ENCODE peak calls at places on chromosomes 16 and 17, in eight cellular contexts. One of them, this sample, is unnamed.

GRCh38 chr16:11175106-11175795 is 80.8 kb downstream of the SOCS1 start:
- DNase-seq in heart right ventricle: no peak
- DNase-seq in SK-N-SH: no peak
- DNase-seq in BE2C: no peak
- DNase-seq in left ventricle myocardium inferior: no peak
- DNase-seq in NB4: no peak
- DNase-seq in AG10803: no peak
- DNase-seq in upper lobe of right lung: no peak
- DNase-seq in this sample: no peak

GRCh38 chr17:15279011-15279477 is 13.9 kb upstream of the PMP22 start:
- DNase-seq in upper lobe of right lung: no peak
- DNase-seq in NB4: no peak
- DNase-seq in left ventricle myocardium inferior: no peak
- DNase-seq in BE2C: no peak
- DNase-seq in SK-N-SH: no peak
- DNase-seq in heart right ventricle: no peak
- DNase-seq in AG10803: peak; percentile 89
- DNase-seq in this sample: no peak

GRCh38 chr16:8921626-8921984 is 39.5 kb downstream of the LITAFD start:
- DNase-seq in BE2C: no peak
- DNase-seq in heart right ventricle: no peak
- DNase-seq in NB4: no peak
- DNase-seq in upper lobe of right lung: no peak
- DNase-seq in SK-N-SH: no peak
- DNase-seq in left ventricle myocardium inferior: no peak
- DNase-seq in AG10803: no peak
- DNase-seq in this sample: no peak

GRCh38 chr17:80160536-80160935 is 9.3 kb upstream of the CARD14 start:
- DNase-seq in heart right ventricle: no peak
- DNase-seq in NB4: peak; percentile 27
- DNase-seq in left ventricle myocardium inferior: no peak
- DNase-seq in upper lobe of right lung: no peak
- DNase-seq in BE2C: no peak
- DNase-seq in SK-N-SH: peak; percentile 52
- DNase-seq in AG10803: no peak
- DNase-seq in this sample: no peak

GRCh38 chr16:17204248-17205043 is 266.3 kb downstream of the XYLT1 start:
- DNase-seq in left ventricle myocardium inferior: no peak
- DNase-seq in NB4: no peak
- DNase-seq in SK-N-SH: no peak
- DNase-seq in BE2C: no peak
- DNase-seq in upper lobe of right lung: no peak
- DNase-seq in AG10803: no peak
- DNase-seq in heart right ventricle: no peak
- DNase-seq in this sample: no peak

GRCh38 chr16:66832661-66833305 is 2.0 kb upstream of the NAE1 start:
- DNase-seq in AG10803: peak; percentile 35
- DNase-seq in NB4: peak; percentile 28
- DNase-seq in left ventricle myocardium inferior: no peak
- DNase-seq in heart right ventricle: no peak
- DNase-seq in SK-N-SH: no peak
- DNase-seq in BE2C: no peak
- DNase-seq in upper lobe of right lung: no peak
- DNase-seq in this sample: no peak

GRCh38 chr17:1709971-1710806 is at the start of gene TLCD2:
- DNase-seq in left ventricle myocardium inferior: peak; percentile 80
- DNase-seq in upper lobe of right lung: peak; percentile 91
- DNase-seq in NB4: no peak
- DNase-seq in heart right ventricle: peak; percentile 74
- DNase-seq in AG10803: peak; percentile 77
- DNase-seq in SK-N-SH: peak; percentile 87
- DNase-seq in BE2C: peak; percentile 56
- DNase-seq in this sample: peak; percentile 46

GRCh38 chr17:80761421-80761871 is 216.8 kb downstream of the RPTOR start:
- DNase-seq in heart right ventricle: no peak
- DNase-seq in upper lobe of right lung: no peak
- DNase-seq in BE2C: no peak
- DNase-seq in left ventricle myocardium inferior: no peak
- DNase-seq in AG10803: peak; percentile 68
- DNase-seq in SK-N-SH: no peak
- DNase-seq in NB4: no peak
- DNase-seq in this sample: no peak

GRCh38 chr17:40542562-40543411 is 22.5 kb downstream of the CCR7 start:
- DNase-seq in left ventricle myocardium inferior: peak; percentile 83
- DNase-seq in upper lobe of right lung: peak; percentile 65
- DNase-seq in SK-N-SH: peak; percentile 88
- DNase-seq in BE2C: no peak
- DNase-seq in AG10803: peak; percentile 97
- DNase-seq in NB4: no peak
- DNase-seq in heart right ventricle: peak; percentile 91
- DNase-seq in this sample: no peak

GRCh38 chr17:79952265-79952877 is 83.3 kb downstream of the TBC1D16 start:
- DNase-seq in NB4: peak; percentile 0
- DNase-seq in AG10803: no peak
- DNase-seq in left ventricle myocardium inferior: peak; percentile 11
- DNase-seq in heart right ventricle: no peak
- DNase-seq in BE2C: no peak
- DNase-seq in upper lobe of right lung: peak; percentile 61
- DNase-seq in SK-N-SH: peak; percentile 38
- DNase-seq in this sample: peak; percentile 37

GRCh38 chr16:87017388-87018012 is 299.7 kb downstream of the C16orf95 start:
- DNase-seq in NB4: peak; percentile 98
- DNase-seq in upper lobe of right lung: no peak
- DNase-seq in heart right ventricle: no peak
- DNase-seq in left ventricle myocardium inferior: no peak
- DNase-seq in SK-N-SH: no peak
- DNase-seq in AG10803: peak; percentile 79
- DNase-seq in BE2C: no peak
- DNase-seq in this sample: no peak

GRCh38 chr17:10718547-10718946 is 11.3 kb downstream of the TMEM220 start:
- DNase-seq in SK-N-SH: no peak
- DNase-seq in BE2C: no peak
- DNase-seq in left ventricle myocardium inferior: no peak
- DNase-seq in NB4: no peak
- DNase-seq in AG10803: no peak
- DNase-seq in heart right ventricle: no peak
- DNase-seq in upper lobe of right lung: no peak
- DNase-seq in this sample: no peak

GRCh38 chr16:85648782-85649181 is 35.7 kb downstream of the GSE1 start:
- DNase-seq in heart right ventricle: no peak
- DNase-seq in AG10803: no peak
- DNase-seq in left ventricle myocardium inferior: no peak
- DNase-seq in BE2C: no peak
- DNase-seq in upper lobe of right lung: no peak
- DNase-seq in NB4: no peak
- DNase-seq in SK-N-SH: no peak
- DNase-seq in this sample: no peak

GRCh38 chr17:17350491-17351355 is 47.5 kb downstream of the NT5M start:
- DNase-seq in left ventricle myocardium inferior: no peak
- DNase-seq in AG10803: no peak
- DNase-seq in BE2C: no peak
- DNase-seq in upper lobe of right lung: peak; percentile 60
- DNase-seq in SK-N-SH: no peak
- DNase-seq in NB4: no peak
- DNase-seq in heart right ventricle: no peak
- DNase-seq in this sample: no peak

GRCh38 chr16:89899879-89900481 is 18.7 kb upstream of the MC1R start:
- DNase-seq in NB4: no peak
- DNase-seq in BE2C: no peak
- DNase-seq in AG10803: no peak
- DNase-seq in heart right ventricle: no peak
- DNase-seq in left ventricle myocardium inferior: no peak
- DNase-seq in SK-N-SH: no peak
- DNase-seq in upper lobe of right lung: no peak
- DNase-seq in this sample: no peak

GRCh38 chr17:77379065-77379428 is 238.3 kb downstream of the SEC14L1 start:
- DNase-seq in heart right ventricle: no peak
- DNase-seq in left ventricle myocardium inferior: no peak
- DNase-seq in SK-N-SH: peak; percentile 41
- DNase-seq in NB4: no peak
- DNase-seq in upper lobe of right lung: no peak
- DNase-seq in BE2C: no peak
- DNase-seq in AG10803: no peak
- DNase-seq in this sample: no peak

GRCh38 chr17:77381185-77381700 is 240.5 kb downstream of the SEC14L1 start:
- DNase-seq in BE2C: no peak
- DNase-seq in NB4: no peak
- DNase-seq in AG10803: no peak
- DNase-seq in upper lobe of right lung: no peak
- DNase-seq in left ventricle myocardium inferior: no peak
- DNase-seq in SK-N-SH: peak; percentile 77
- DNase-seq in heart right ventricle: no peak
- DNase-seq in this sample: no peak

GRCh38 chr17:77378318-77379064 is 237.7 kb downstream of the SEC14L1 start:
- DNase-seq in heart right ventricle: no peak
- DNase-seq in NB4: no peak
- DNase-seq in upper lobe of right lung: no peak
- DNase-seq in left ventricle myocardium inferior: no peak
- DNase-seq in SK-N-SH: peak; percentile 62
- DNase-seq in BE2C: no peak
- DNase-seq in AG10803: no peak
- DNase-seq in this sample: no peak

GRCh38 chr17:77380411-77381184 is 239.8 kb downstream of the SEC14L1 start:
- DNase-seq in upper lobe of right lung: no peak
- DNase-seq in left ventricle myocardium inferior: no peak
- DNase-seq in AG10803: no peak
- DNase-seq in heart right ventricle: no peak
- DNase-seq in SK-N-SH: no peak
- DNase-seq in BE2C: no peak
- DNase-seq in NB4: no peak
- DNase-seq in this sample: no peak

GRCh38 chr17:77379837-77380236 is 239.1 kb downstream of the SEC14L1 start:
- DNase-seq in AG10803: no peak
- DNase-seq in NB4: no peak
- DNase-seq in upper lobe of right lung: no peak
- DNase-seq in left ventricle myocardium inferior: no peak
- DNase-seq in heart right ventricle: no peak
- DNase-seq in BE2C: no peak
- DNase-seq in SK-N-SH: no peak
- DNase-seq in this sample: no peak
- TF ChIP-seq CTCF in AG10803: no peak
- TF ChIP-seq CTCF in NB4: no peak
- TF ChIP-seq CTCF in upper lobe of right lung: no peak
- TF ChIP-seq CTCF in left ventricle myocardium inferior: no peak
- TF ChIP-seq CTCF in heart right ventricle: no peak
- TF ChIP-seq CTCF in BE2C: no peak
- TF ChIP-seq CTCF in SK-N-SH: no peak
- TF ChIP-seq CTCF in this sample: no peak

DNA sequence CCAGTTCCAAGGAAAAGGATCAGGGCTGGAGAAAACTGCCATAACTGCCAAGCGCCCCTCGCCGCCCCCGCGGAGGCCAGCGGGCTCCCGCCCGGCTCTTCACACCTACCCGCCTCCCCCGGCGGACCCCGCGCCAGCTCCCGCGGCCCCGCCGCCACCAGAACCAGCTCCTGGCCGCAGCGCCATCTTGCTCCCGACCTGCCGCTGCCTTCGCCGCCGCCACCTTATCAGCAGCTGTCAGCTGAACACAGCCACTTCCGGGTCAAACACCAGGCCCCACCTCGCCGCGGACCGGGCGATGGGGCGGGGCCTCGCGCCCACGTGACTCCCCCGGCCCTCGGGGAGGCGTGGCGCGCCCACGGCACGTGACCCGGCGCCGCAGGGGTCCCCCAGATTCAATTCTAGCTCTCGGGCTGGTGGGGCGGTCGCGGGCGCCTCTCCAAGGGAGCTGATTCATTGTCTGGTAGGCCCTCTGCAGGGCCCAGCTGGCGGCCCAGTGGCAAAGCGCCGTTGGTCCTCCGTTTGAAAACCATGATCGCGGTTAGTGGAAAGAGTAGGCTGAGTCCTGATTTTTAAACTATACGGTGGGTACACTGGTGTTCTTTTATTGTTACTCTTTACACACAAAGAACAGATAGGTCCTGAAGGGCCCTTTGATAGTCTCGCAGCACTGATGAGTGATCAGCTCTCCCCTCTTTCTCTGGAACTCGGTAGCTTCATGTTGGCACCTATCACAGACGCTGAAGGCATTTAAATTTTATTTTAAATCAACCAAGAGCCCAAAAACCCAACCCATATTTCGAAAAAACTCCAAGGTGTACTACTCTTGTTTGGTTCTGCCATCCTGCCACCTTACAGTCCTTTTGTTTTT is at the start of gene SYNRG:
- DNase-seq in upper lobe of right lung: peak; percentile 97
- DNase-seq in SK-N-SH: peak; percentile 99
- DNase-seq in BE2C: peak; percentile 97
- DNase-seq in AG10803: peak; percentile 95
- DNase-seq in left ventricle myocardium inferior: peak; percentile 93
- DNase-seq in heart right ventricle: peak; percentile 93
- DNase-seq in NB4: peak; percentile 98
- DNase-seq in this sample: peak; percentile 97
- TF ChIP-seq CTCF in upper lobe of right lung: peak; percentile 53
- TF ChIP-seq CTCF in SK-N-SH: peak; percentile 32
- TF ChIP-seq CTCF in BE2C: peak; percentile 41
- TF ChIP-seq CTCF in AG10803: peak; percentile 32
- TF ChIP-seq CTCF in left ventricle myocardium inferior: peak; percentile 46
- TF ChIP-seq CTCF in heart right ventricle: peak; percentile 61
- TF ChIP-seq CTCF in NB4: peak; percentile 36
- TF ChIP-seq CTCF in this sample: peak; percentile 27

GRCh38 chr17:51857052-51857593 is 301.4 kb downstream of the CA10 start:
- DNase-seq in BE2C: peak; percentile 30
- DNase-seq in SK-N-SH: peak; percentile 26
- DNase-seq in upper lobe of right lung: no peak
- DNase-seq in NB4: no peak
- DNase-seq in left ventricle myocardium inferior: no peak
- DNase-seq in AG10803: no peak
- DNase-seq in heart right ventricle: no peak
- DNase-seq in this sample: no peak
- TF ChIP-seq CTCF in BE2C: peak; percentile 52
- TF ChIP-seq CTCF in SK-N-SH: no peak
- TF ChIP-seq CTCF in upper lobe of right lung: no peak
- TF ChIP-seq CTCF in NB4: no peak
- TF ChIP-seq CTCF in left ventricle myocardium inferior: no peak
- TF ChIP-seq CTCF in AG10803: no peak
- TF ChIP-seq CTCF in heart right ventricle: no peak
- TF ChIP-seq CTCF in this sample: peak; percentile 10

DNA sequence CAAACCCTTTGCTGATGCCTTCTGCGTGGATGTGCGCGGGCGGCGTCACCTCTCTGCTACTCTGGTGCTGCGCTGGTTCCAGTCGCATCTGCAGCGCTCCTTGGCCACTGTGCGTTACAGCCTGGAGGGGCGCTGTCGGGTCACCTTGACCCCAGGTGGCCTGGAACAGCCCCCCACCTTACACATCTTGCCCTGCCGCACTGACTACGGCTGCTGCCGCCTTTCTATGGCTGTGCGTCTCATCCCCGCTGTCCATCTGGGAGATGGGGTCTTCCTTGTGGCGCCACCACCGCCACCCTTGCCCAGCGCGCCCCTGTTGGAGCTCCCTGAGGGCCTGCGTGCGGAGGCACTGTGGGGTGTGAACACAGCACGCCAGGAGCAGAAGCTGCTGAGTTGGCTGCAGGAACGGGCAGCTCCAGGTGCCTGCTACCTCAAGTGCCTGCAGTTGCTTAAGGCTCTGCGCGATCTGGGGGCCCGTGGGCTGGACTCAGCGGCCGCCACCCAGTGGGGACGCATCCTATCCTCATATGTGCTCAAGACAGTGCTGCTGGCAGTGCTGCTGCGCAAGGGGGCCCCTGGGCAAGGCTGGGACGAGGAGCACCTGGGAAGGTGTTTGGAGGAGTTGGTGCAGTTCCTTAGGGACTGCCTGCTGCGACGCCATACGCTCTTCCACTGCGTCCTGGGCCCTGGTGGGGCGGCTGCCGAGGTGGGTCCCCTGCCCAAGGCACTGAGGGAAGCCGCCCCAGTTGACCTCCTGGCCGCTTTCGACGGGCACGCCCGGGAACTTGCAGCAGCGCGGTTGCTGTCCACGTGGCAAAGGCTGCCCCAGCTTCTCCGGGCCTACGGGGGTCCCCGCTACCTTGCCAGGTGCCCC is 1.6 kb downstream of the ITPRIPL2 start:
- DNase-seq in upper lobe of right lung: no peak
- DNase-seq in AG10803: no peak
- DNase-seq in NB4: no peak
- DNase-seq in left ventricle myocardium inferior: peak; percentile 53
- DNase-seq in heart right ventricle: peak; percentile 39
- DNase-seq in SK-N-SH: peak; percentile 35
- DNase-seq in BE2C: no peak
- DNase-seq in this sample: peak; percentile 45
- TF ChIP-seq CTCF in upper lobe of right lung: peak; percentile 44
- TF ChIP-seq CTCF in AG10803: peak; percentile 19
- TF ChIP-seq CTCF in NB4: no peak
- TF ChIP-seq CTCF in left ventricle myocardium inferior: peak; percentile 59
- TF ChIP-seq CTCF in heart right ventricle: peak; percentile 42
- TF ChIP-seq CTCF in SK-N-SH: peak; percentile 27
- TF ChIP-seq CTCF in BE2C: no peak
- TF ChIP-seq CTCF in this sample: peak; percentile 44